ENCODE peak calls at places on chromosomes 11 and 22, in six cellular contexts. One of them, this sample, is unnamed.

GRCh38 chr11:1052133-1053011 is 15.9 kb upstream of the MUC6 start:
- DNase-seq in Caco-2: no peak
- DNase-seq in T-cell: no peak
- DNase-seq in lower lobe of right lung: peak
- DNase-seq in hippocampal formation: no peak
- DNase-seq in GM12891: no peak
- DNase-seq in this sample: no peak

GRCh38 chr22:23837911-23838685 is 708 bp downstream of the DERL3 start:
- DNase-seq in Caco-2: no peak
- DNase-seq in T-cell: no peak
- DNase-seq in lower lobe of right lung: no peak
- DNase-seq in hippocampal formation: no peak
- DNase-seq in GM12891: no peak
- DNase-seq in this sample: no peak

GRCh38 chr22:30238661-30239420 is 7.7 kb downstream of the LIF start:
- DNase-seq in Caco-2: peak
- DNase-seq in T-cell: no peak
- DNase-seq in lower lobe of right lung: no peak
- DNase-seq in hippocampal formation: no peak
- DNase-seq in GM12891: no peak
- DNase-seq in this sample: no peak

GRCh38 chr11:68398870-68399865 is 61.4 kb upstream of the PPP6R3 start:
- DNase-seq in Caco-2: no peak
- DNase-seq in T-cell: no peak
- DNase-seq in lower lobe of right lung: no peak
- DNase-seq in hippocampal formation: no peak
- DNase-seq in GM12891: no peak
- DNase-seq in this sample: no peak

GRCh38 chr22:30824096-30824495 is 129.4 kb downstream of the OSBP2 start:
- DNase-seq in Caco-2: no peak
- DNase-seq in T-cell: no peak
- DNase-seq in lower lobe of right lung: no peak
- DNase-seq in hippocampal formation: no peak
- DNase-seq in GM12891: no peak
- DNase-seq in this sample: no peak

GRCh38 chr11:44868021-44868420 is 82.7 kb downstream of the TP53I11 start:
- DNase-seq in Caco-2: no peak
- DNase-seq in T-cell: no peak
- DNase-seq in lower lobe of right lung: no peak
- DNase-seq in hippocampal formation: no peak
- DNase-seq in GM12891: no peak
- DNase-seq in this sample: no peak

GRCh38 chr11:72352859-72353551 is 81.3 kb downstream of the CLPB start:
- DNase-seq in Caco-2: peak
- DNase-seq in T-cell: no peak
- DNase-seq in lower lobe of right lung: no peak
- DNase-seq in hippocampal formation: peak
- DNase-seq in GM12891: peak
- DNase-seq in this sample: peak

GRCh38 chr11:112248216-112248615 is 12.4 kb downstream of the PLET1 start:
- DNase-seq in Caco-2: no peak
- DNase-seq in T-cell: no peak
- DNase-seq in lower lobe of right lung: no peak
- DNase-seq in hippocampal formation: no peak
- DNase-seq in GM12891: no peak
- DNase-seq in this sample: no peak

GRCh38 chr11:41622707-41623359 is 163.4 kb upstream of the LRRC4C start:
- DNase-seq in Caco-2: no peak
- DNase-seq in T-cell: no peak
- DNase-seq in lower lobe of right lung: no peak
- DNase-seq in hippocampal formation: no peak
- DNase-seq in GM12891: no peak
- DNase-seq in this sample: no peak

GRCh38 chr11:15663778-15664218 is 549.1 kb downstream of the INSC start:
- DNase-seq in Caco-2: no peak
- DNase-seq in T-cell: no peak
- DNase-seq in lower lobe of right lung: no peak
- DNase-seq in hippocampal formation: peak
- DNase-seq in GM12891: no peak
- DNase-seq in this sample: no peak

GRCh38 chr11:2233693-2234455 is 36.5 kb downstream of the ASCL2 start:
- DNase-seq in Caco-2: no peak
- DNase-seq in T-cell: no peak
- DNase-seq in lower lobe of right lung: no peak
- DNase-seq in hippocampal formation: no peak
- DNase-seq in GM12891: no peak
- DNase-seq in this sample: no peak